ENCODE peak calls at places on chromosome 12, in five cellular contexts. P is GM23338, Z is body of pancreas, E is IMR-90, A is WERI-Rb-1. Y is an unnamed sample. For H3K36me3, the result is how much of the 10 kb centered on the place peaks cover.

GRCh38 chr12:16949351-16949750 is 343.4 kb upstream of the LMO3 start:
- DNase-seq in P (peak), Z (no peak), E (no peak), A (peak), Y (no peak)

GRCh38 chr12:116427200-116427932 is 131.8 kb upstream of the MAP1LC3B2 start:
- DNase-seq in P (peak), Z (no peak), E (no peak), A (no peak), Y (no peak)

GRCh38 chr12:122523846-122524718 is 2.7 kb downstream of the RSRC2 start:
- DNase-seq in P (no peak), Z (no peak), E (peak), A (no peak), Y (no peak)

GRCh38 chr12:43945983-43946382 is 110.1 kb downstream of the TMEM117 start:
- DNase-seq in P (no peak), Z (no peak), E (peak), A (no peak), Y (no peak)

GRCh38 chr12:81022531-81022930 is 55.3 kb upstream of the ACSS3 start:
- DNase-seq in P (no peak), Z (no peak), E (no peak), A (no peak), Y (no peak)

GRCh38 chr12:99453831-99454538 is 193.6 kb upstream of the GARIN6 start:
- DNase-seq in P (no peak), Z (no peak), E (no peak), A (no peak), Y (no peak)

GRCh38 chr12:1474567-1475153 is 119.7 kb downstream of the FBXL14 start:
- DNase-seq in P (peak), Z (no peak), E (peak), A (no peak), Y (peak)

GRCh38 chr12:55624056-55624455 is 12.6 kb upstream of the OR10P1 start:
- DNase-seq in P (no peak), Z (no peak), E (no peak), A (no peak), Y (no peak)

GRCh38 chr12:22271036-22271435 is 63.5 kb downstream of the ST8SIA1 start:
- DNase-seq in P (no peak), Z (no peak), E (peak), A (no peak), Y (peak)

GRCh38 chr12:64004639-64005038 is 160.1 kb downstream of the SRGAP1 start:
- DNase-seq in P (no peak), Z (no peak), E (peak), A (no peak), Y (no peak)

GRCh38 chr12:84791444-84791843 is 121.2 kb downstream of the SLC6A15 start:
- DNase-seq in P (no peak), Z (no peak), E (no peak), A (no peak), Y (no peak)

GRCh38 chr12:93668919-93669418 is 8.2 kb upstream of the CRADD start:
- DNase-seq in P (no peak), Z (no peak), E (no peak), A (no peak), Y (no peak)

GRCh38 chr12:48956279-48957140 is 777 bp downstream of the ARF3 start:
- DNase-seq in P (peak), Z (peak), E (peak), A (peak), Y (peak)

GRCh38 chr12:47832263-47832933 is 12.7 kb upstream of the HDAC7 start:
- DNase-seq in P (no peak), Z (no peak), E (no peak), A (no peak), Y (no peak)

GRCh38 chr12:53468286-53468685 is 16.4 kb downstream of the PCBP2 start:
- DNase-seq in P (no peak), Z (no peak), E (no peak), A (no peak), Y (no peak)

GRCh38 chr12:43132291-43132690 is 419.7 kb downstream of the ADAMTS20 start:
- DNase-seq in P (no peak), Z (no peak), E (peak), A (no peak), Y (no peak)

GRCh38 chr12:27822076-27822712 is 42.2 kb upstream of the MANSC4 start:
- DNase-seq in P (no peak), Z (no peak), E (peak), A (no peak), Y (no peak)

GRCh38 chr12:102408487-102409297 is 71.7 kb downstream of the IGF1 start:
- DNase-seq in P (no peak), Z (no peak), E (no peak), A (no peak), Y (no peak)

GRCh38 chr12:95204141-95204866 is 13.0 kb downstream of the FGD6 start:
- DNase-seq in P (peak), Z (peak), E (peak), A (no peak), Y (no peak)

GRCh38 chr12:26791328-26791791 is 41.6 kb downstream of the ITPR2 start:
- DNase-seq in P (no peak), Z (no peak), E (peak), A (no peak), Y (peak)

GRCh38 chr12:109294286-109294796 is 14.7 kb downstream of the FOXN4 start:
- DNase-seq in P (no peak), Z (no peak), E (no peak), A (no peak), Y (no peak)

GRCh38 chr12:109295764-109296425 is 13.2 kb downstream of the FOXN4 start:
- DNase-seq in P (no peak), Z (no peak), E (no peak), A (no peak), Y (no peak)

GRCh38 chr12:109293106-109293505 is 16.0 kb downstream of the FOXN4 start:
- DNase-seq in P (no peak), Z (no peak), E (no peak), A (no peak), Y (no peak)

GRCh38 chr12:109299849-109300248 is 9.2 kb downstream of the FOXN4 start:
- DNase-seq in P (no peak), Z (no peak), E (no peak), A (no peak), Y (no peak)

DNA sequence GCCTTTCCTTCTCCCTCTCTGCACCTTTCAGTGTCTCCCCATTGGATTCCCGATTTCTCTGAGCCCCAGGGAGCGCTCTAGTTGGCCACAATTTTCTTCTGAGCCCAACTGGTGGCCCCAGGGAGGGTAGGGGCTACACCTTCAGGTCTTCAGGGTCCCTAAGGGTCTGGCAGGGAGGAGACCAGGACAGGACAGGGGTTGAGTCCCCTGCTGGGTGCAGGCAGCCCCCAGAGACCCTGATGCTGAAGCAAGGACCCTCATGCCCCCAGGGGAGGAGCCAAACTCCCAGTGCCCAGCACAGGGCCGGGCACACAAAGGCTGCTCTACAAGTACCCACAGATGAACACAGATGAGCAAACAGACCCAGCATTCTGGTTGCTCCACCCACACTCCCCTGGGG is 12.7 kb downstream of the FOXN4 start:
- DNase-seq in P (no peak), Z (no peak), E (no peak), A (no peak), Y (no peak)
- TF ChIP-seq CTCF in P (no peak), Z (no peak), E (no peak), A (no peak), Y (no peak)

GRCh38 chr12:118189761-118190181 is 53.8 kb downstream of the PEBP1 start:
- DNase-seq in P (peak), Z (peak), E (peak), A (peak), Y (no peak)

GRCh38 chr12:118188690-118189371 is 52.9 kb downstream of the PEBP1 start:
- DNase-seq in P (peak), Z (peak), E (peak), A (no peak), Y (no peak)

GRCh38 chr12:118187746-118188390 is 51.9 kb downstream of the PEBP1 start:
- DNase-seq in P (no peak), Z (no peak), E (no peak), A (no peak), Y (no peak)

GRCh38 chr12:118193477-118193876 is 57.6 kb downstream of the PEBP1 start:
- DNase-seq in P (no peak), Z (no peak), E (no peak), A (no peak), Y (no peak)

GRCh38 chr12:118190266-118190665 is 54.3 kb downstream of the PEBP1 start:
- DNase-seq in P (peak), Z (no peak), E (peak), A (no peak), Y (no peak)
- H3K4me3 ChIP-seq in P (peak), Z (no peak), E (peak), A (peak), Y (peak)

GRCh38 chr12:112172556-112173324 is 47.4 kb downstream of the TRAFD1 start:
- DNase-seq in P (no peak), Z (no peak), E (no peak), A (no peak), Y (no peak)

GRCh38 chr12:112178796-112179195 is 53.4 kb downstream of the TRAFD1 start:
- DNase-seq in P (no peak), Z (no peak), E (no peak), A (no peak), Y (no peak)

GRCh38 chr12:112176321-112177010 is 51.1 kb downstream of the TRAFD1 start:
- DNase-seq in P (no peak), Z (no peak), E (no peak), A (no peak), Y (no peak)

GRCh38 chr12:112179341-112179740 is 54.0 kb downstream of the TRAFD1 start:
- DNase-seq in P (no peak), Z (no peak), E (no peak), A (no peak), Y (no peak)

GRCh38 chr12:112175361-112176155 is 50.2 kb downstream of the TRAFD1 start:
- DNase-seq in P (no peak), Z (no peak), E (no peak), A (no peak), Y (no peak)
- H3K36me3 ChIP-seq in P (under half), Z (under half), E (under half), A (under half), Y (under half)

DNA sequence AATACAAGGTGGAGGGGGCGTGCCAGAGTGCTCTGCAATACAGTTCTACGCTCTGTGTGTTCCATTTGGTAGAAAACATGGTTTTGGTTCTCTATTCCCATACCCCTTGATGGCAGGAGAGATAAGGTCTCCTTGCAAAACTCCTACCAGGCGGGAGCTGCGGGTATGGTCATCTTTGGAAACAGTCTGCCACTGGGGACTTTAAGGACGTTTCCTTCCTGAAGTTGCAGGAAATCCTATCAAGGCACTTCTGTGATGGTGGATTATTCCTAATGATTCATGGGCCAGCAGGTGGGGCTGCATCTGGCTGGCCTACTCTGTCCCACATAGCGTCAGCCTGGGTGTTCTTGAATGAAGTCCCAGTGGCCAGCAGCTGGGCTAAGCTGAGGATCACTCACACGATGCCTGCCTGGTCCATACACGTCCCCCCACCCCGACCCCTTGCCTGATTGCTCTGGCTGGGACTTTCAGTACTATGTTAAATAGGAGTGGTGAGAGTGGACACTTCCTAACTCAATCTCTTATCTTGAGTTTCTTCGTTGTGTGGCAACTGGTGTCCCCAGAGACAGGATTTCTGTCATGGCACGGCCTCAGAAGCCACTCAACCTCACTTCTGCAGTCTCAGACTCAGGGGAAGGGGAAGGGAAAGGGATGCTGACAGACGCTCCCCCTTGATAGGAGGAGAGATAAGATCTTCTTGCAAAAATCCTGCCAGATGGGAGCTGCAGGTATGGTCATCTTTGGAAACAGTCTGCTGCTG is 61.1 kb upstream of the FKBP4 start:
- DNase-seq in P (peak), Z (no peak), E (no peak), A (peak), Y (no peak)
- TF ChIP-seq CTCF in P (peak), Z (no peak), E (no peak), A (peak), Y (no peak)

GRCh38 chr12:89346741-89347324 is 5.5 kb downstream of the DUSP6 start:
- DNase-seq in P (peak), Z (peak), E (peak), A (no peak), Y (no peak)
- H3K4me3 ChIP-seq in P (peak), Z (no peak), E (no peak), A (no peak), Y (no peak)

GRCh38 chr12:57534991-57535543 is 11.9 kb downstream of the DCTN2 start:
- DNase-seq in P (no peak), Z (no peak), E (no peak), A (no peak), Y (no peak)
- H3K36me3 ChIP-seq in P (under half), Z (under half), E (half or more), A (half or more), Y (under half)

GRCh38 chr12:92145481-92145730 is 240 bp downstream of the BTG1 start:
- DNase-seq in P (no peak), Z (no peak), E (no peak), A (no peak), Y (no peak)

GRCh38 chr12:92143280-92143679 is 2.4 kb downstream of the BTG1 start:
- DNase-seq in P (no peak), Z (no peak), E (no peak), A (no peak), Y (no peak)

GRCh38 chr12:92142251-92142896 is 3.3 kb downstream of the BTG1 start:
- DNase-seq in P (no peak), Z (no peak), E (no peak), A (no peak), Y (no peak)

GRCh38 chr12:92144631-92145480 is 790 bp downstream of the BTG1 start:
- DNase-seq in P (peak), Z (peak), E (peak), A (peak), Y (no peak)

DNA sequence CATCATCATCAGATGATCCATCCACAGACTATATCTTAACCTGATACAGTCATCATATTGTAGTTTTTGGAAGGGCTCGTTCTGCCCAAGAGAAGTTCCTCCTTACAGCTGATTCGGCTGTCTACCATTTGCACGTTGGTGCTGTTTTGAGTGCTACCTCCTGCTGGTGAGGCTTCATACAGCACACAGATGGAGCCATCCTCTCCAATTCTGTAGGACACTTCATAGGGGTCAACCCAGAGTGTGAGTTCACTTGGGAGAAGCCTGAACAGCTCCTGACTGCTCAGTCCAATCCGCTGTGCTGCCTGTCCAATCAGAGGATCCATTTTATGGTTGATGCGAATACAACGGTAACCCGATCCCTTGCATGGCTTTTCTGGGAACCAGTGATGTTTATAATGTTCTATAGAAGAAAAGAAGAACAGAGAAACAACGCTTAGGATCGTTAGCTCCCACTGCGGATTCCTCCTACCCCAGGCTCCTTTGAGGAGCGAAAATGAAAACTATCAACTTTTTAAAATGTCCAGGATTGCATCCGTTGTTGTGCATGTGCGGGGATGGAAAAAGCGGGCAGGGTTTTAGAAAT is 1.5 kb downstream of the BTG1 start:
- DNase-seq in P (peak), Z (peak), E (peak), A (peak), Y (peak)
- TF ChIP-seq CTCF in P (peak), Z (peak), E (peak), A (peak), Y (peak)

Y was measured in BJ.